ENCODE peak calls at places on chromosome 19, in nine cellular contexts. V, M, Q, S, F, P, G, Y and O are unnamed samples.

GRCh38 chr19:33348301-33349010 is 25.1 kb upstream of the CEBPG start:
- DNase-seq in Q (peak; percentile 65), M (peak; percentile 38), P (no peak), Y (no peak), G (no peak), F (no peak), V (no peak), S (no peak), O (no peak)

GRCh38 chr19:51469162-51469561 is 9.2 kb upstream of the CEACAM18 start:
- DNase-seq in V (no peak), P (no peak), Y (no peak), S (no peak), Q (no peak), F (no peak), G (no peak), M (no peak), O (peak; percentile 8)

GRCh38 chr19:14012378-14012915 is 6.3 kb upstream of the RFX1 start:
- DNase-seq in P (no peak), S (no peak), F (no peak), Y (no peak), Q (no peak), M (no peak), G (no peak), V (no peak), O (no peak)

GRCh38 chr19:51480590-51480989 is 2.3 kb downstream of the CEACAM18 start:
- DNase-seq in S (no peak), Y (no peak), F (no peak), Q (peak; percentile 33), G (no peak), P (no peak), V (no peak), M (peak; percentile 56), O (no peak)

GRCh38 chr19:33685541-33685940 is 63.8 kb downstream of the CHST8 start:
- DNase-seq in F (no peak), G (no peak), P (no peak), M (no peak), Q (no peak), V (no peak), S (no peak), Y (no peak), O (no peak)

GRCh38 chr19:30719189-30719990 is 347.2 kb downstream of the ZNF536 start:
- DNase-seq in M (peak; percentile 52), V (peak; percentile 81), S (peak; percentile 27), P (no peak), G (no peak), F (peak; percentile 66), Y (no peak), Q (peak; percentile 54), O (no peak)

GRCh38 chr19:30669329-30670010 is 297.3 kb downstream of the ZNF536 start:
- DNase-seq in F (peak; percentile 59), G (peak; percentile 21), P (peak; percentile 73), Q (peak; percentile 62), S (peak; percentile 80), V (peak; percentile 68), Y (peak; percentile 29), M (peak; percentile 43), O (peak; percentile 80)

GRCh38 chr19:3695124-3695733 is 5.0 kb downstream of the PIP5K1C start:
- DNase-seq in Y (no peak), S (no peak), M (no peak), Q (no peak), F (no peak), G (no peak), P (no peak), V (no peak), O (no peak)

GRCh38 chr19:6616011-6616410 is 25.1 kb upstream of the CD70 start:
- DNase-seq in P (no peak), M (peak; percentile 32), G (no peak), S (no peak), F (no peak), V (no peak), Q (peak; percentile 84), Y (no peak), O (no peak)

GRCh38 chr19:58544591-58545285 is 874 bp downstream of the TRIM28 start:
- DNase-seq in S (no peak), M (peak; percentile 66), V (no peak), Q (peak; percentile 83), G (peak; percentile 75), F (no peak), P (peak; percentile 73), Y (peak; percentile 37), O (no peak)

GRCh38 chr19:36198116-36198515 is 16.3 kb downstream of the ZNF565 start:
- DNase-seq in P (no peak), G (no peak), S (no peak), F (no peak), Q (no peak), V (no peak), M (peak; percentile 4), Y (no peak), O (no peak)

GRCh38 chr19:7575426-7576040 is 20.1 kb upstream of the CAMSAP3 start:
- DNase-seq in V (no peak), Y (no peak), M (no peak), F (no peak), Q (peak; percentile 52), S (no peak), P (no peak), G (no peak), O (no peak)

GRCh38 chr19:55672418-55672817 is 2.6 kb upstream of the EPN1 start:
- DNase-seq in F (no peak), Q (peak; percentile 32), G (no peak), P (no peak), Y (no peak), M (peak; percentile 50), S (no peak), V (no peak), O (no peak)

GRCh38 chr19:4096049-4096892 is 27.7 kb downstream of the MAP2K2 start:
- DNase-seq in Y (no peak), V (no peak), S (no peak), P (no peak), F (no peak), Q (no peak), G (no peak), M (no peak), O (no peak)

GRCh38 chr19:14361824-14362223 is 19.4 kb upstream of the ADGRE5 start:
- DNase-seq in F (no peak), G (no peak), P (no peak), Q (no peak), S (no peak), Y (no peak), V (no peak), M (peak; percentile 63), O (no peak)

GRCh38 chr19:41998246-41999020 is 4.4 kb upstream of the ATP1A3 start:
- DNase-seq in Q (peak; percentile 86), S (no peak), V (peak; percentile 38), M (peak; percentile 45), Y (no peak), F (no peak), P (peak; percentile 66), G (peak; percentile 8), O (no peak)

GRCh38 chr19:16581971-16582343 is 9.7 kb upstream of the SLC35E1 start:
- DNase-seq in P (no peak), Y (no peak), M (no peak), V (no peak), Q (peak; percentile 56), S (no peak), F (peak; percentile 67), G (no peak), O (no peak)
- H3K27ac ChIP-seq in P (no peak overlapping the region), Y (no peak overlapping the region), M (peak overlapping the region; percentile 39), V (peak overlapping the region; percentile 72), Q (peak overlapping the region; percentile 38), S (no peak overlapping the region), F (peak overlapping the region; percentile 93), G (no peak overlapping the region), O (no peak overlapping the region)

GRCh38 chr19:1467512-1468273 is 11.3 kb downstream of the C19orf25 start:
- DNase-seq in F (peak; percentile 16), V (no peak), P (no peak), S (no peak), G (no peak), Q (no peak), Y (no peak), M (no peak), O (no peak)
- H3K4me1 ChIP-seq in F (peaks cover 37% of the 10 kb centered on the region), V (peaks cover 70% of the 10 kb centered on the region), P (no peaks in the 10 kb centered on the region), S (no peaks in the 10 kb centered on the region), G (peaks cover 54% of the 10 kb centered on the region), Q (no peaks in the 10 kb centered on the region), Y (peaks cover 5% of the 10 kb centered on the region), M (peaks cover 12% of the 10 kb centered on the region), O (peaks cover 71% of the 10 kb centered on the region)

DNA sequence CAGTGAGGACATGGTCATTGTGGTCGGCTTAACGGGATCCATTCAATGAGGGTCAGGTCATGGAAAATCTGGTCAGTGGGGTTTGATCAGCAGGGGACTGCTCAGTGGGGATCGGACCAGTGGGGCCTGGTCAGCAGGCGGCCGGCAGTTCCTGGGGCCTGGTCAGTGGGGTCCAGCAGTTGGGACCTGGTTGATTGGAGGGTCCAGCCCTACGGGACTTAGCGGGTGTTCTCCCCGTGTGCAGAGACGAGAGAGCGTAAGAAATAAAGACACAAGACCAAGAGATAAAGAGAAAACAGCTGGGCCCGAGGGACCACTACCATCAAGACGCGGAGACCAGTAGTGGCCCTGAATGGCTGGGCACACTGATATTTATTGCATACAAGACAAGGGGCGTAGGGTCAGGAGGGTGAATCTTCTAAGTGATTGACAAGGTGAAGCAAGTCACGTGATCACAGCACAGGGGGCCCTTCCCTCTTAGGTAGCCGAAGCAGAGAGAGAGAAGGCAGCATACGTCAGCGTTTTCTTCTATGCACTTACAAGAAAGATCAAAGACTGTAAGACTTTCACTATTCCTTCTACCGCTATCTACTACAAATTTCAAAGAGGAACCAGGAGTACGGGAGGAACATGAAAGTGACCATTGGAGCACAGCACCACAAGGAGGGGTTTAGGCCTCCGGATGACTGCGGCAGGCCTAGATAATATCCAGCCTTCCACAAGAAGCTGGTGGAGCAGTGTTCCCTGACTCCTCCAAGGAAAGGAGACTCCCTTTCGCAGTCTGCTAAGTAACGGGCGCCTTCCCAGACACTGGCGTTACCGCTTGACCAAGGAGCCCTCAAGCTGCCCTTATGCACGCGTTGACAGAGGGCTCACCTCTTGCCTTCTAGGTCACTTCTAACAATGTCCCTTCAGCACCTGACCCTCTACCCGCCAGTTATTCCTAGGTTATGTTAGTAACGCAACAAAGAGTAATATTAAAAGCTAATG is 62.1 kb upstream of the TPM4 start:
- DNase-seq in Y (no peak), S (no peak), M (no peak), G (no peak), F (no peak), P (no peak), Q (no peak), V (no peak), O (no peak)
- H3K9me3 ChIP-seq in Y (no peaks in the 10 kb centered on the region), S (no peaks in the 10 kb centered on the region), M (no peaks in the 10 kb centered on the region), G (no peaks in the 10 kb centered on the region), F (no peaks in the 10 kb centered on the region), P (no peaks in the 10 kb centered on the region), Q (no peaks in the 10 kb centered on the region), V (no peaks in the 10 kb centered on the region), O (no peaks in the 10 kb centered on the region)

DNA sequence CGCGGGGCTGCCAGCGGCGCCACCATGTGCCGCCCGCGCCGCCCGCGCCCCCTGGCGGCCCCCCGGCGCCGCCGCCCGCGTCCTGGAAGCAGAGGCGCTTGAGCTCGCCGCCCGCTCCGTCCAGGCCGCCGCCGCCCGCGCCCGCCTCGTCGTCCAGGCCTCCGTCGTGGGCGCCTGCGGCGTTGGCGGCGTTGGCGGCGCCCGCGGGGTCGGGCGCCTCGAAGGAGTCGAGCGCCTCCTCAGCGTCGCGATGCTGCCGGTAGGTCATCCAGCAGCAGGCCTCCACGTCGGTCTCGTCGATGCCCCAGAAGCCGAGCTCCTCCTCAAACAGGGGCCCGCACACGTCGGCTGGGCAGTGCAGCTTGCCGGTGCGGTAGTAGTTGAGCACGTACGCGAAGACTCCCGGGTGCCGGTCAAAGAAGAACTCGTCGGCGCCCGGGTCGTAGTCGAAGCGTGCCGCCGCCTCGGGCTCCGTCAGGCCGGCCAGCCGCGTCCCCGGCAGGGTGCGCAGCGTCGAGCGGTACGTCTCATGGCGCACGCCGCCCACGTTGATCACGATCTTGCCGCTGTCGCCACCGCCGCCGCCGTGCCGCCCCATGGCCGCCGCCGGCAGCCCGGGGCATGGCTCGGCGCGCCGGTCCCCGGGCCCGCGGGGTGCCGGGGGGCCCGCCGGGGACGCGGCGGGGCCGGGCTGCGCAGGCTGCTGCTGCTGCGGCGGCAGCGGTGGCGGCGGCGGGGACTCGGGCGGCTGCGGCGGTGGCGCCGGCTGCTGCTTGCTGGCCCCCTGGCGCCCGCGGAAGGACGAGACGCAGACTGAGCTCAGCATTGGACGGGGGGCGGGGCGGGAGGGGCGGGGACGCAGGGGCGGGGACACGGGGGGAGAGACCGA is 676 bp downstream of the KCNC3 start:
- DNase-seq in S (no peak), P (no peak), Y (peak; percentile 7), V (no peak), G (no peak), F (no peak), M (no peak), Q (peak; percentile 55), O (no peak)
- H3K27ac ChIP-seq in S (no peak overlapping the region), P (no peak overlapping the region), Y (no peak overlapping the region), V (peak overlapping the region; percentile 67), G (no peak overlapping the region), F (no peak overlapping the region), M (no peak overlapping the region), Q (no peak overlapping the region), O (no peak overlapping the region)